ENCODE peak calls at places on chromosomes 4 and X, in four cellular contexts. C is EH, J is SK-N-DZ, Y is sciatic nerve. O is an unnamed sample.
A peak's percentile ranks its signal among the peaks of the same experiment; 100 is the strongest.

GRCh38 chrX:53262189-53262917 is 19.0 kb downstream of the IQSEC2 start:
- DNase-seq in C (no peak), J (no peak), Y (no peak), O (peak; percentile 50)

GRCh38 chrX:7294483-7294882 is 146.5 kb upstream of the PUDP start:
- DNase-seq in C (peak; percentile 31), J (no peak), Y (no peak), O (no peak)

GRCh38 chr4:108571027-108571569 is 49.3 kb upstream of the RPL34 start:
- DNase-seq in C (peak; percentile 66), J (no peak), Y (no peak), O (no peak)

GRCh38 chr4:7938513-7939376 is 916 bp downstream of the AFAP1 start:
- DNase-seq in C (peak; percentile 70), J (peak; percentile 26), Y (no peak), O (peak; percentile 81)

GRCh38 chr4:26964512-26964911 is 103.9 kb downstream of the STIM2 start:
- DNase-seq in C (peak; percentile 38), J (peak; percentile 7), Y (no peak), O (no peak)

GRCh38 chr4:140423106-140423505 is 4.3 kb downstream of the CLGN start:
- DNase-seq in C (no peak), J (no peak), Y (no peak), O (no peak)

GRCh38 chr4:139167774-139168444 is 9.1 kb downstream of the ELF2 start:
- DNase-seq in C (peak; percentile 66), J (peak; percentile 10), Y (no peak), O (no peak)

GRCh38 chr4:67288964-67289363 is 256.3 kb downstream of the CENPC start:
- DNase-seq in C (peak; percentile 7), J (peak; percentile 41), Y (no peak), O (no peak)

GRCh38 chr4:48375651-48376291 is 34.4 kb downstream of the SLAIN2 start:
- DNase-seq in C (peak; percentile 92), J (peak; percentile 58), Y (no peak), O (no peak)

GRCh38 chr4:173735055-173735454 is 205.0 kb upstream of the HAND2 start:
- DNase-seq in C (no peak), J (no peak), Y (no peak), O (no peak)

GRCh38 chr4:53680588-53680987 is 89.3 kb upstream of the LNX1 start:
- DNase-seq in C (no peak), J (no peak), Y (no peak), O (no peak)

GRCh38 chrX:1542994-1543725 is 6.2 kb upstream of the P2RY8 start:
- DNase-seq in C (no peak), J (no peak), Y (no peak), O (peak; percentile 58)

GRCh38 chr4:1615786-1616573 is 68.1 kb downstream of the FAM53A start:
- DNase-seq in C (no peak), J (no peak), Y (no peak), O (no peak)

GRCh38 chr4:160406426-160406825 is 1303.5 kb downstream of the RAPGEF2 start:
- DNase-seq in C (no peak), J (no peak), Y (no peak), O (no peak)

GRCh38 chrX:42028113-42028512 is 104.8 kb upstream of the CASK start:
- DNase-seq in C (no peak), J (no peak), Y (no peak), O (no peak)

GRCh38 chr4:38360201-38360600 is 303.8 kb upstream of the KLF3 start:
- DNase-seq in C (no peak), J (no peak), Y (no peak), O (no peak)

GRCh38 chr4:140986045-140986444 is 147.2 kb downstream of the RNF150 start:
- DNase-seq in C (no peak), J (peak; percentile 11), Y (no peak), O (no peak)

GRCh38 chrX:68429216-68429615 is 4.1 kb downstream of the OPHN1 start:
- DNase-seq in C (peak; percentile 68), J (no peak), Y (no peak), O (no peak)

GRCh38 chr4:128524311-128524710 is 236.7 kb upstream of the PGRMC2 start:
- DNase-seq in C (peak; percentile 91), J (no peak), Y (no peak), O (peak; percentile 91)

GRCh38 chr4:16293205-16293860 is 67.1 kb upstream of the TAPT1 start:
- DNase-seq in C (no peak), J (no peak), Y (no peak), O (no peak)

GRCh38 chr4:119038465-119038864 is 97.2 kb upstream of the MYOZ2 start:
- DNase-seq in C (peak; percentile 83), J (no peak), Y (no peak), O (no peak)

GRCh38 chr4:82599336-82599735 is 37.5 kb upstream of the TMEM150C start:
- DNase-seq in C (no peak), J (peak; percentile 44), Y (no peak), O (no peak)

GRCh38 chr4:140096921-140097320 is 57.1 kb downstream of the MAML3 start:
- DNase-seq in C (no peak), J (no peak), Y (no peak), O (no peak)

GRCh38 chr4:173325007-173325736 is 9.0 kb downstream of the HMGB2 start:
- DNase-seq in C (no peak), J (no peak), Y (no peak), O (no peak)

GRCh38 chr4:179307297-179308136 is 1865.3 kb upstream of the AGA start:
- DNase-seq in C (peak; percentile 27), J (peak; percentile 28), Y (no peak), O (no peak)

GRCh38 chr4:126533176-126533575 is 1099.6 kb upstream of the INTU start:
- DNase-seq in C (peak; percentile 0), J (no peak), Y (no peak), O (no peak)

GRCh38 chr4:170014359-170015008 is 11.7 kb downstream of the MFAP3L start:
- DNase-seq in C (peak; percentile 80), J (no peak), Y (no peak), O (no peak)

GRCh38 chr4:26238782-26239647 is 81.8 kb upstream of the RBPJ start:
- DNase-seq in C (peak; percentile 83), J (peak; percentile 43), Y (no peak), O (no peak)

GRCh38 chrX:45952030-45952429 is 593.2 kb downstream of the ZNF674 start:
- DNase-seq in C (no peak), J (no peak), Y (no peak), O (no peak)

GRCh38 chr4:17765514-17766286 is 15.7 kb downstream of the FAM184B start:
- DNase-seq in C (no peak), J (no peak), Y (no peak), O (no peak)

GRCh38 chr4:16227462-16227868 is 1.2 kb upstream of the TAPT1 start:
- DNase-seq in C (peak; percentile 29), J (no peak), Y (peak; percentile 63), O (no peak)

GRCh38 chrX:79107891-79108718 is 36.4 kb upstream of the GPR174 start:
- DNase-seq in C (no peak), J (no peak), Y (no peak), O (no peak)

GRCh38 chrX:17520206-17520605 is 145.2 kb downstream of the NHS start:
- DNase-seq in C (peak; percentile 29), J (no peak), Y (no peak), O (no peak)

GRCh38 chr4:78478523-78478922 is 73.0 kb upstream of the ANXA3 start:
- DNase-seq in C (peak; percentile 20), J (no peak), Y (no peak), O (no peak)